ENCODE peak calls at places on chromosome 10, in four cellular contexts. T is osteoblast, P is T-helper 17 cell, Q is heart left ventricle. L is an unnamed sample. For H3K9me3, the result is how much of the 10 kb centered on the place peaks cover.

GRCh38 chr10:48467669-48468068 is 137.2 kb downstream of the ARHGAP22 start:
- DNase-seq in Q (no peak), T (no peak), P (no peak), L (no peak)

GRCh38 chr10:100004805-100005510 is 4.8 kb downstream of the DNMBP start:
- DNase-seq in Q (no peak), P (no peak), T (no peak), L (no peak)

GRCh38 chr10:6473901-6474370 is 106.1 kb downstream of the PRKCQ start:
- DNase-seq in T (no peak), P (peak), Q (no peak), L (peak)

GRCh38 chr10:106454233-106454632 is 710.3 kb downstream of the SORCS1 start:
- DNase-seq in T (no peak), P (no peak), Q (no peak), L (no peak)

GRCh38 chr10:43846968-43847367 is 198.3 kb upstream of the ZNF32 start:
- DNase-seq in T (no peak), P (no peak), Q (no peak), L (no peak)

GRCh38 chr10:58044072-58044471 is 223.6 kb downstream of the IPMK start:
- DNase-seq in Q (no peak), P (no peak), T (peak), L (no peak)

GRCh38 chr10:25933653-25934608 is at the start of gene MYO3A:
- DNase-seq in P (no peak), T (no peak), Q (no peak), L (no peak)

GRCh38 chr10:86744067-86744725 is 12.2 kb upstream of the BMPR1A start:
- DNase-seq in T (no peak), Q (no peak), P (no peak), L (no peak)

GRCh38 chr10:114045071-114045737 is 1.5 kb downstream of the ADRB1 start:
- DNase-seq in T (peak), P (no peak), Q (no peak), L (peak)

GRCh38 chr10:71312840-71313789 is 5.9 kb upstream of the SLC29A3 start:
- DNase-seq in Q (peak), T (no peak), P (no peak), L (no peak)

GRCh38 chr10:13851906-13852305 is 265.1 kb downstream of the PRPF18 start:
- DNase-seq in Q (no peak), T (no peak), P (no peak), L (no peak)

GRCh38 chr10:132232553-132232949 is 45.8 kb downstream of the DPYSL4 start:
- DNase-seq in T (no peak), P (no peak), Q (peak), L (no peak)

GRCh38 chr10:98259606-98260319 is 8.2 kb downstream of the LOXL4 start:
- DNase-seq in P (no peak), Q (no peak), T (no peak), L (no peak)

GRCh38 chr10:115773832-115774231 is 499.2 kb downstream of the GFRA1 start:
- DNase-seq in Q (no peak), T (no peak), P (no peak), L (no peak)

GRCh38 chr10:72175166-72175565 is 40.6 kb upstream of the ANAPC16 start:
- DNase-seq in Q (no peak), P (no peak), T (no peak), L (no peak)

GRCh38 chr10:122343936-122344335 is 30.6 kb upstream of the PLEKHA1 start:
- DNase-seq in Q (no peak), T (no peak), P (no peak), L (no peak)

GRCh38 chr10:119872860-119873671 is 423 bp upstream of the MCMBP start:
- DNase-seq in Q (peak), T (peak), P (peak), L (peak)

GRCh38 chr10:21626457-21627161 is 92.6 kb downstream of the MLLT10 start:
- DNase-seq in Q (no peak), T (peak), P (no peak), L (no peak)

GRCh38 chr10:28020993-28021982 is 22.4 kb upstream of the ODAD2 start:
- DNase-seq in P (no peak), T (no peak), Q (no peak), L (no peak)
- H3K9me3 ChIP-seq in P (under half), T (under half), Q (under half), L (under half)

DNA sequence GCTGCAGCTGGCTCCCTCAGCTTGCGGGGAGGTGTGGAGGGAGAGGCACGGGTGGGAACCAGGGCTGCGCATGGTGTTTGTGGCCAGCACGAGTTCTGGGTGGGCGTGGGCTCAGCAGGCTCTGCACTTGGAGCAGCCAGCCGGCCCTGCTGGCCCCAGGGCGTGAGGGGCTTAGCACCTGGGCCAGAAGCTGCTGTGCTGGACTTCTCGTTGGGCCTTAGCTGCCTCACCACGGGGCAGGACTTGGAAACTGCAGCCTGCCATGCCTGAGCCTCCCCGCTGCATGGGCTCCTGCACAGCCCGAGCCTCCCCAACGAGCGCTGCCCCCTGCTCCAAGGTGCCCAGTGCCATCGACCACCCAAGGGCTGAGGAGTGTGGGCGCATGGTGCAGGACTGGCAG is 120.1 kb downstream of the ZNF248 start:
- DNase-seq in Q (no peak), P (no peak), T (no peak), L (no peak)
- H3K9me3 ChIP-seq in Q (under half), P (under half), T (under half), L (under half)

DNA sequence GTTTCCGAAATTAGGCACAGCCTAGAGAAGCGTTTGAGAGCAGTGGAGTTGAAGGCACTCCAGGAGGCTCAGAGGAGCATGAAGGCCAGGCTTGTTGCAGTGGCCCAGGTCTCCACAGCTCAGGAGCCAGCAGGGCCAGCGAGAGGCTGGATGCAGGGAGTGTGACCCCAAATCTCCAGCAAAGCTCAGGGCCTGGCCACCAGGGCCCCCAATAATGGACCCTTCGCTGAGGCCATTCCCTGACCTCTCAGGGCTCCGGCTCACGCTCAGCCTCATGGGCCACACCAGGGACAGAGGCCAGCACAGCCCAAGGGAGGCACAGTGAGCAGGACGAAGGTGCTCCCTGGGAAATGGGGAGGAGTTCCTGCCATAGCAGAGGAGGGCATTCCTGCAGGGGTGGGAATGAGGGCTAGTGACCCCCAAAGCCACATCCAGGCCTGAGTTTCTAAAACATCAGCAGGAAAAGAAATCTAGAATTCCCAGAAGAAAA is 47.5 kb downstream of the EBF3 start:
- DNase-seq in Q (no peak), P (no peak), T (no peak), L (no peak)
- H3K9me3 ChIP-seq in Q (under half), P (under half), T (under half), L (under half)

DNA sequence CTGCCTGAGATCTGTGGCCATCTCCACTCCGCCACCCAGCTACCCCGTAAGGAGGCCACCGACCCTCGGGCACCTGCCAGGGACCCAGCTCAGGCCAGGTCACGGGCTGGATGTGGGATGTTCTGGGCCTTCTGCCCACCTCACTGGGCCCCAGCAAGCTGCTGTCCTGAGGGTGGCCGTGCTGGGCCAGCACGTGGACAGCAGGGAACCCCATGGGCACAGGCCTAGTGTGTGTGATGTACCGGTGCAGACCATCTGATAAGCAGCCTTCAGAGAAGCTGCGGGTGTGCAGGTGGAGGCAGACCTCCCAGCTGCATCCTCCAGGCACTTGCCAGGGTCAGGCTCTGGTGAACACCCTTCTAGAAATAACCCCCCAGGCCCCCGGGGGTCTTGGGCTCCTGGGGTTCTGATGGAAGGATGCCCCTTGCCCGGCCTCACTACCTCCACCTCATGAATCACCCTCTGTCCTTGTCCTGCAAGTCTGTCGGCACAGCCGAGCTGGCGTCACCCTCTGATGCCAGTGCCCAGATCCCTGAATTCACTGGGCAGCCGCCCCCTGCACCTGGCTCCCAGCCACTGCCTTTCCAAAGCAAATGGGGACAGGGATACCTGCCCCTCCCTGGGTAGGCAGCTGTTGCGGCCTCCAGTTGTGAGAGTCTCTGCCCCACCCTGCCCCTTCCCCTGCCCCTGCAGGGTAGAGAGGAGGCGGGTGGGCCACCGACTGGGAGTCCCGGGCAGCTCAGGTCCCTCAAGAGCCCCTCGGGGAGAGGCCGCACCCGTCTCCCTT is 139.8 kb downstream of the FAM53B start:
- DNase-seq in P (no peak), T (peak), Q (no peak), L (no peak)
- H3K9me3 ChIP-seq in P (under half), T (under half), Q (under half), L (under half)

GRCh38 chr10:108775911-108776475 is 1147.3 kb downstream of the XPNPEP1 start:
- DNase-seq in Q (no peak), P (no peak), T (no peak), L (no peak)

GRCh38 chr10:108782411-108782810 is 1140.9 kb downstream of the XPNPEP1 start:
- DNase-seq in T (no peak), P (no peak), Q (no peak), L (no peak)

GRCh38 chr10:108784534-108784933 is 1138.8 kb downstream of the XPNPEP1 start:
- DNase-seq in P (no peak), T (no peak), Q (no peak), L (no peak)

GRCh38 chr10:108783897-108784296 is 1139.4 kb downstream of the XPNPEP1 start:
- DNase-seq in Q (no peak), T (no peak), P (no peak), L (no peak)

GRCh38 chr10:108779501-108779900 is 1143.8 kb downstream of the XPNPEP1 start:
- DNase-seq in P (no peak), T (no peak), Q (no peak), L (no peak)
- H3K9me3 ChIP-seq in P (under half), T (under half), Q (under half), L (under half)

GRCh38 chr10:42593284-42593683 is 45.1 kb downstream of the ZNF33B start:
- DNase-seq in Q (no peak), T (no peak), P (no peak), L (no peak)
- H3K9me3 ChIP-seq in Q (under half), T (under half), P (under half), L (under half)

GRCh38 chr10:84097787-84098353 is 41.4 kb upstream of the GHITM start:
- DNase-seq in P (no peak), T (no peak), Q (no peak), L (no peak)
- H3K9me3 ChIP-seq in P (under half), T (under half), Q (under half), L (under half)

L was measured in CD8-positive, alpha-beta memory T cell.